ENCODE peak calls at places on chromosomes 6 and 20, in seven cellular contexts. One of them, this sample, is unnamed.

GRCh38 chr20:23043376-23043775 is 6.1 kb downstream of the THBD start:
- DNase-seq in HFFc6: no peak
- DNase-seq in stimulated activated CD8-positive, alpha-beta memory T cell treated with anti-CD3 and anti-CD28 coated beads, Interleukin-4, amount 100 ng/mL, for 24 hours: no peak
- DNase-seq in fibroblast of pulmonary artery: no peak
- DNase-seq in stimulated activated CD4-positive, alpha-beta T cell treated with anti-CD3 and anti-CD28 coated beads, Interleukin-15, amount 100 ng/mL, for 48 hours: no peak
- DNase-seq in RPMI7951: no peak
- DNase-seq in HFF-Myc: no peak
- DNase-seq in this sample: no peak

GRCh38 chr6:156502969-156503504 is 274.1 kb upstream of the ARID1B start:
- DNase-seq in HFFc6: no peak
- DNase-seq in stimulated activated CD8-positive, alpha-beta memory T cell treated with anti-CD3 and anti-CD28 coated beads, Interleukin-4, amount 100 ng/mL, for 24 hours: no peak
- DNase-seq in fibroblast of pulmonary artery: no peak
- DNase-seq in stimulated activated CD4-positive, alpha-beta T cell treated with anti-CD3 and anti-CD28 coated beads, Interleukin-15, amount 100 ng/mL, for 48 hours: no peak
- DNase-seq in RPMI7951: no peak
- DNase-seq in HFF-Myc: no peak
- DNase-seq in this sample: no peak

GRCh38 chr6:148423601-148424270 is 81.1 kb downstream of the SASH1 start:
- DNase-seq in HFFc6: no peak
- DNase-seq in stimulated activated CD8-positive, alpha-beta memory T cell treated with anti-CD3 and anti-CD28 coated beads, Interleukin-4, amount 100 ng/mL, for 24 hours: no peak
- DNase-seq in fibroblast of pulmonary artery: peak
- DNase-seq in stimulated activated CD4-positive, alpha-beta T cell treated with anti-CD3 and anti-CD28 coated beads, Interleukin-15, amount 100 ng/mL, for 48 hours: no peak
- DNase-seq in RPMI7951: no peak
- DNase-seq in HFF-Myc: no peak
- DNase-seq in this sample: no peak

GRCh38 chr6:2632368-2632767 is 118.4 kb downstream of the MYLK4 start:
- DNase-seq in HFFc6: no peak
- DNase-seq in stimulated activated CD8-positive, alpha-beta memory T cell treated with anti-CD3 and anti-CD28 coated beads, Interleukin-4, amount 100 ng/mL, for 24 hours: no peak
- DNase-seq in fibroblast of pulmonary artery: no peak
- DNase-seq in stimulated activated CD4-positive, alpha-beta T cell treated with anti-CD3 and anti-CD28 coated beads, Interleukin-15, amount 100 ng/mL, for 48 hours: no peak
- DNase-seq in RPMI7951: peak
- DNase-seq in HFF-Myc: no peak
- DNase-seq in this sample: no peak

GRCh38 chr6:119308048-119308570 is 41.5 kb downstream of the MAN1A1 start:
- DNase-seq in HFFc6: peak
- DNase-seq in stimulated activated CD8-positive, alpha-beta memory T cell treated with anti-CD3 and anti-CD28 coated beads, Interleukin-4, amount 100 ng/mL, for 24 hours: no peak
- DNase-seq in fibroblast of pulmonary artery: peak
- DNase-seq in stimulated activated CD4-positive, alpha-beta T cell treated with anti-CD3 and anti-CD28 coated beads, Interleukin-15, amount 100 ng/mL, for 48 hours: no peak
- DNase-seq in RPMI7951: peak
- DNase-seq in HFF-Myc: peak
- DNase-seq in this sample: no peak

GRCh38 chr6:139406577-139407343 is 32.3 kb upstream of the CITED2 start:
- DNase-seq in HFFc6: no peak
- DNase-seq in stimulated activated CD8-positive, alpha-beta memory T cell treated with anti-CD3 and anti-CD28 coated beads, Interleukin-4, amount 100 ng/mL, for 24 hours: no peak
- DNase-seq in fibroblast of pulmonary artery: no peak
- DNase-seq in stimulated activated CD4-positive, alpha-beta T cell treated with anti-CD3 and anti-CD28 coated beads, Interleukin-15, amount 100 ng/mL, for 48 hours: no peak
- DNase-seq in RPMI7951: no peak
- DNase-seq in HFF-Myc: no peak
- DNase-seq in this sample: no peak

GRCh38 chr6:85449388-85449817 is 480 bp upstream of the NT5E start:
- DNase-seq in HFFc6: peak
- DNase-seq in stimulated activated CD8-positive, alpha-beta memory T cell treated with anti-CD3 and anti-CD28 coated beads, Interleukin-4, amount 100 ng/mL, for 24 hours: peak
- DNase-seq in fibroblast of pulmonary artery: peak
- DNase-seq in stimulated activated CD4-positive, alpha-beta T cell treated with anti-CD3 and anti-CD28 coated beads, Interleukin-15, amount 100 ng/mL, for 48 hours: no peak
- DNase-seq in RPMI7951: peak
- DNase-seq in HFF-Myc: no peak
- DNase-seq in this sample: no peak

GRCh38 chr6:166969390-166970002 is 13.1 kb upstream of the RNASET2 start:
- DNase-seq in HFFc6: no peak
- DNase-seq in stimulated activated CD8-positive, alpha-beta memory T cell treated with anti-CD3 and anti-CD28 coated beads, Interleukin-4, amount 100 ng/mL, for 24 hours: no peak
- DNase-seq in fibroblast of pulmonary artery: no peak
- DNase-seq in stimulated activated CD4-positive, alpha-beta T cell treated with anti-CD3 and anti-CD28 coated beads, Interleukin-15, amount 100 ng/mL, for 48 hours: no peak
- DNase-seq in RPMI7951: no peak
- DNase-seq in HFF-Myc: peak
- DNase-seq in this sample: no peak

GRCh38 chr20:60358101-60358500 is 399.9 kb downstream of the CDH26 start:
- DNase-seq in HFFc6: no peak
- DNase-seq in stimulated activated CD8-positive, alpha-beta memory T cell treated with anti-CD3 and anti-CD28 coated beads, Interleukin-4, amount 100 ng/mL, for 24 hours: no peak
- DNase-seq in fibroblast of pulmonary artery: no peak
- DNase-seq in stimulated activated CD4-positive, alpha-beta T cell treated with anti-CD3 and anti-CD28 coated beads, Interleukin-15, amount 100 ng/mL, for 48 hours: no peak
- DNase-seq in RPMI7951: no peak
- DNase-seq in HFF-Myc: no peak
- DNase-seq in this sample: no peak

GRCh38 chr6:113856011-113856551 is 1.1 kb upstream of the MARCKS start:
- DNase-seq in HFFc6: peak
- DNase-seq in stimulated activated CD8-positive, alpha-beta memory T cell treated with anti-CD3 and anti-CD28 coated beads, Interleukin-4, amount 100 ng/mL, for 24 hours: no peak
- DNase-seq in fibroblast of pulmonary artery: peak
- DNase-seq in stimulated activated CD4-positive, alpha-beta T cell treated with anti-CD3 and anti-CD28 coated beads, Interleukin-15, amount 100 ng/mL, for 48 hours: no peak
- DNase-seq in RPMI7951: peak
- DNase-seq in HFF-Myc: no peak
- DNase-seq in this sample: peak

GRCh38 chr6:96436398-96436797 is 85.2 kb upstream of the UFL1 start:
- DNase-seq in HFFc6: no peak
- DNase-seq in stimulated activated CD8-positive, alpha-beta memory T cell treated with anti-CD3 and anti-CD28 coated beads, Interleukin-4, amount 100 ng/mL, for 24 hours: no peak
- DNase-seq in fibroblast of pulmonary artery: no peak
- DNase-seq in stimulated activated CD4-positive, alpha-beta T cell treated with anti-CD3 and anti-CD28 coated beads, Interleukin-15, amount 100 ng/mL, for 48 hours: no peak
- DNase-seq in RPMI7951: no peak
- DNase-seq in HFF-Myc: no peak
- DNase-seq in this sample: no peak

This sample was measured in pancreas.